ENCODE peak calls at places on chromosomes 13 and 19, in five cellular contexts. H is GM23248, W is neural progenitor cell, A is OCI-LY7, I is hepatocyte. O is an unnamed sample.

GRCh38 chr19:9498183-9498902 is at the start of gene ZNF560:
- DNase-seq in A (no peak), H (peak; percentile 59), W (no peak), I (no peak), O (peak; percentile 47)

GRCh38 chr13:28469316-28469715 is 25.6 kb downstream of the FLT1 start:
- DNase-seq in A (no peak), H (no peak), W (no peak), I (no peak), O (no peak)

GRCh38 chr13:35309711-35310110 is 166.8 kb downstream of the MAB21L1 start:
- DNase-seq in H (no peak), A (no peak), W (no peak), I (no peak), O (no peak)

GRCh38 chr13:107650081-107650701 is 565.1 kb downstream of the LIG4 start:
- DNase-seq in H (peak; percentile 77), A (peak; percentile 37), W (peak; percentile 85), I (peak; percentile 78), O (peak; percentile 83)

GRCh38 chr13:43006893-43007631 is 15.0 kb upstream of the EPSTI1 start:
- DNase-seq in I (no peak), W (peak; percentile 6), H (peak; percentile 63), A (no peak), O (no peak)

GRCh38 chr13:29758591-29759114 is 91.8 kb downstream of the UBL3 start:
- DNase-seq in H (no peak), A (no peak), W (no peak), I (no peak), O (no peak)

GRCh38 chr19:49222011-49222410 is 64.4 kb downstream of the TRPM4 start:
- DNase-seq in W (no peak), I (no peak), H (peak; percentile 58), A (no peak), O (no peak)

GRCh38 chr13:47426126-47426849 is 529.4 kb upstream of the HTR2A start:
- DNase-seq in H (peak; percentile 96), A (no peak), I (no peak), W (no peak), O (no peak)

GRCh38 chr13:40186636-40187323 is 479.7 kb downstream of the FOXO1 start:
- DNase-seq in W (no peak), I (no peak), A (no peak), H (no peak), O (no peak)

GRCh38 chr13:112465251-112466131 is 89.3 kb downstream of the SPACA7 start:
- DNase-seq in I (no peak), W (no peak), H (no peak), A (no peak), O (peak; percentile 33)

GRCh38 chr13:112466132-112467025 is 90.2 kb downstream of the SPACA7 start:
- DNase-seq in W (no peak), I (no peak), A (no peak), H (no peak), O (no peak)

GRCh38 chr13:112467236-112467635 is 91.1 kb downstream of the SPACA7 start:
- DNase-seq in I (no peak), W (no peak), A (no peak), H (no peak), O (no peak)

GRCh38 chr13:112469071-112469745 is 93.1 kb downstream of the SPACA7 start:
- DNase-seq in W (no peak), A (no peak), I (no peak), H (no peak), O (no peak)

GRCh38 chr13:112468069-112468468 is 91.9 kb downstream of the SPACA7 start:
- DNase-seq in W (no peak), H (no peak), A (no peak), I (no peak), O (no peak)
- H3K4me2 ChIP-seq in W (no peak overlapping the region), H (no peak overlapping the region), A (no peak overlapping the region), I (no peak overlapping the region), O (no peak overlapping the region)

GRCh38 chr19:41328157-41328817 is 18.3 kb downstream of the CCDC97 start:
- DNase-seq in H (no peak), W (no peak), A (no peak), I (no peak), O (no peak)
- TF ChIP-seq EZH2phosphoT487 in H (no peak), W (no peak), A (no peak), I (no peak), O (no peak)

GRCh38 chr19:19538767-19539166 is 702 bp downstream of the CILP2 start:
- DNase-seq in I (no peak), W (no peak), H (peak; percentile 24), A (no peak), O (peak; percentile 40)
- H3K4me2 ChIP-seq in I (peak overlapping the region; percentile 96), W (peak overlapping the region; percentile 79), H (peak overlapping the region; percentile 51), A (peak overlapping the region; percentile 34), O (peak overlapping the region; percentile 91)

DNA sequence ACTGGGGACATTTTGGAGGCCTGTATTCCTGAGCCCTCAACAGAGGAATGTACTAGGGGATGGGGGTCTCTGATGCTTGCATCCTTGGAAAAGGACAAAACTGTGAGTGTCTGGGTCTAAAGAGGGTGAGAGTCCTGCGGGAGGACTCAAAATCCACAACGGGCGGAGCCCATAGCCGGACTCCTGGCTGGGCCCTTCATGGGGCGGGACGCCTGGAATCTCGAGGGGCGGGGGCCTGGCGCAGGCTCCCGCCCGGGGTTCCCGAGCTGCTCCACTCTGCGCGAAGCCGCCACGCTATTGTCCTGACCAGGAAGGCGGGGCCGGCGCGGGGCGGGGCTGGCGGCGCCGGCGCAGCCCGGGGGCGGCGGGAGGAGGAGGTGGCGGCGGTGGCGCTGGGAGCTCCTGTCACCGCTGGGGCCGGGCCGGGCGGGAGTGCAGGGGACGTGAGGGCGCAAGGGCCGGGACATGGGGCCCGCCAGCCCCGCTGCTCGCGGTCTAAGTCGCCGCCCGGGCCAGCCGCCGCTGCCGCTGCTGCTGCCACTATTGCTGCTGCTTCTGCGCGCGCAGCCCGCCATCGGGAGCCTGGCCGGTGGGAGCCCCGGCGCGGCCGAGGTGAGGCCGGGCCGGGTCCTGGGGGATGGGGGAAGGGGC is at the start of gene APLP1:
- DNase-seq in A (peak; percentile 22), I (peak; percentile 85), W (peak; percentile 92), H (peak; percentile 79), O (peak; percentile 65)
- TF ChIP-seq EZH2phosphoT487 in A (no peak), I (no peak), W (no peak), H (no peak), O (no peak)

GRCh38 chr13:112715715-112716460 is 26.1 kb downstream of the ATP11A start:
- DNase-seq in A (no peak), W (no peak), I (no peak), H (peak; percentile 7), O (no peak)
- H3K4me2 ChIP-seq in A (no peak overlapping the region), W (no peak overlapping the region), I (no peak overlapping the region), H (no peak overlapping the region), O (peak overlapping the region; percentile 62)